ENCODE peak calls at places on chromosome 20, in ten cellular contexts. V, Q, X, C, T, F, L, O, Z and U are unnamed samples.

GRCh38 chr20:25009218-25010145 is 16.9 kb upstream of the APMAP start:
- DNase-seq in X (no peak), T (no peak), O (peak; percentile 4), C (no peak), L (no peak), Z (peak; percentile 52), F (no peak), V (no peak), Q (no peak), U (peak; percentile 5)

GRCh38 chr20:48617481-48617880 is 210.3 kb downstream of the PREX1 start:
- DNase-seq in V (no peak), C (no peak), F (no peak), Q (no peak), X (no peak), T (no peak), O (no peak), Z (no peak), L (no peak), U (no peak)

GRCh38 chr20:59564943-59565342 is 39.4 kb upstream of the PHACTR3 start:
- DNase-seq in T (no peak), C (no peak), X (no peak), V (no peak), Z (no peak), O (no peak), F (no peak), L (no peak), Q (no peak), U (no peak)

GRCh38 chr20:44395183-44395962 is 39.9 kb downstream of the HNF4A start:
- DNase-seq in O (no peak), V (no peak), Q (no peak), L (no peak), X (peak; percentile 65), T (no peak), F (no peak), C (no peak), Z (no peak), U (no peak)

GRCh38 chr20:40536866-40537265 is 152.2 kb downstream of the MAFB start:
- DNase-seq in T (no peak), X (no peak), O (no peak), C (no peak), F (no peak), Z (no peak), Q (no peak), V (no peak), L (no peak), U (no peak)

GRCh38 chr20:58633161-58634035 is 17.7 kb upstream of the STX16 start:
- DNase-seq in X (no peak), O (no peak), L (no peak), V (no peak), Q (no peak), F (no peak), T (no peak), Z (no peak), C (no peak), U (no peak)

GRCh38 chr20:58911309-58911708 is 58.8 kb downstream of the GNAS start:
- DNase-seq in Q (no peak), Z (no peak), T (no peak), V (no peak), C (no peak), O (no peak), L (no peak), F (no peak), X (no peak), U (no peak)

GRCh38 chr20:64158346-64159285 is 5.6 kb upstream of the MYT1 start:
- DNase-seq in F (no peak), X (no peak), T (no peak), C (no peak), V (no peak), Z (no peak), Q (no peak), L (no peak), O (no peak), U (no peak)

DNA sequence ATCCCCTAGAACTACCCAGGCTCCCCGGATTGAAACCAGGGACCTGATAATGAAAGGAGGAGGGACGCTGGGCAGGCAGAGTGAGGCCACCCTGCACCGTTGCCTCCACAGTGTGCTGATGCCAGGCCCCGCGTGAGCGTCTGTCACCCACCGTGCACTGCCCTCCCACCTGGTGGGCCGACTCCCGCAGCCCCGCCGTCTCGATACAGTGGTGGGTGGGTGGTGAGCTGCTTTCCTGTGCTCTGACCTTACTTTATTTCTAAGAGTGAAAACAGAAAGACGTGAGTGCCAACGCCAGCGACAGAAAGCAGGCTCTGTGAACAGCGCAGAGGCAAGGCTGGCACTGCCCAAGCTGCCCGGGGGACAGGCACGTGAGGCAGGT is 67.7 kb upstream of the SLCO4A1 start:
- DNase-seq in O (no peak), X (no peak), V (no peak), C (no peak), Z (no peak), F (no peak), T (no peak), Q (no peak), L (no peak), U (no peak)
- H3K4me1 ChIP-seq in O (no peaks in the 10 kb centered on the region), X (no peaks in the 10 kb centered on the region), V (no peaks in the 10 kb centered on the region), C (no peaks in the 10 kb centered on the region), Z (no peaks in the 10 kb centered on the region), F (no peaks in the 10 kb centered on the region), T (no peaks in the 10 kb centered on the region), Q (no peaks in the 10 kb centered on the region), L (peaks cover 11% of the 10 kb centered on the region), U (no peaks in the 10 kb centered on the region)

GRCh38 chr20:3172933-3173581 is at the start of gene LZTS3:
- DNase-seq in L (peak; percentile 71), Z (peak; percentile 81), T (peak; percentile 39), Q (peak; percentile 81), V (no peak), C (peak; percentile 39), X (peak; percentile 63), F (peak; percentile 84), O (peak; percentile 75), U (peak; percentile 77)

GRCh38 chr20:3175270-3175669 is 1.9 kb upstream of the LZTS3 start:
- DNase-seq in L (no peak), Q (no peak), F (no peak), O (no peak), V (no peak), X (no peak), C (no peak), T (no peak), Z (no peak), U (no peak)

GRCh38 chr20:3173582-3174441 is 463 bp upstream of the LZTS3 start:
- DNase-seq in F (peak; percentile 92), Q (peak; percentile 91), T (peak; percentile 84), Z (peak; percentile 94), X (peak; percentile 85), O (peak; percentile 86), C (peak; percentile 63), V (no peak), L (peak; percentile 95), U (peak; percentile 93)

GRCh38 chr20:3172126-3172932 is 1.0 kb downstream of the LZTS3 start:
- DNase-seq in V (no peak), Q (no peak), F (no peak), T (no peak), X (no peak), L (no peak), Z (no peak), C (no peak), O (no peak), U (no peak)

DNA sequence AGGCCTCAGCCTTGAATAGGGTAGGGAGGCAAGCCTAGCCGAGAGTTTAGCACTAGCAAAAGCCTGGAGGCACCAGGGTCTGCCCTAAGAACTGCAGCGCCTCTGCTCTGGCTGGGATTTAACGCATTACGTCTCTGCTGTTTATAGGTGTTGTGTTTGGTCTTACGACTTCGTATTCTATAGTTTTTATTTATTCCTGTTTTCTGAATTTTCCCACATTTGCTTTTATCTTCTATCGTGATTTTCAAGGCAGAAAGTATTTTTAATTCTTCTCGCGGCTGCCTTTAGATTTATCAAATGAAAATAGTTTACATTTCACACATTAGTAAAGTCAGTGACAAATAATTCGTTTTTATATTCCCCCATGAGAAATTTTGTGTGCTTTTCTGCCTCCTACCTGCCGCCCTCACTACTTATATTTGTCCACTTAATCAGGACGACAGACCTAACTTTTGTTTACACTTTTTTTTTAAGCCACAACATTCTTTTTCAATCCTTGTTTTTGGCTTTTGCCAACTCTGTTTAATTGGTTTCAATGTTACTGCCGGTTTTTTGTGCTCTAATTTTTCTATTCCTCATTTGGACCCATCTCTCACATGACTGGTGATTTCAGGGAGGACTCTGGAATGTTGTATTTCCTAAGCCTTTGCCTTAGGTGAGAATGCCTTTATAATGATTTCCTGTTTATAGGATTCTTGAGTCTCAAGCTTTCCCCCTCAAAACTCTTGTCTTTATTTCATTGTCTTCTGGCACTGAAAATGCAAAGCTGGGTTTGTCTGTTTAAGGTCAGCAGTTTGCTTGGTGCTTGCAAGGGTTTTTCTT is 1.3 kb upstream of the LZTS3 start:
- DNase-seq in V (no peak), L (no peak), Z (no peak), T (no peak), C (peak; percentile 11), F (no peak), X (no peak), Q (no peak), O (no peak), U (no peak)
- TF ChIP-seq POLR2A in V (no peak), L (no peak), Z (no peak), T (no peak), C (no peak), F (no peak), X (no peak), Q (no peak), O (no peak), U (no peak)

GRCh38 chr20:57476641-57477461 is 48.1 kb downstream of the CTCFL start:
- DNase-seq in F (no peak), V (no peak), O (no peak), T (no peak), Z (no peak), L (no peak), Q (no peak), X (no peak), C (no peak), U (no peak)

GRCh38 chr20:57474816-57475215 is 50.1 kb downstream of the CTCFL start:
- DNase-seq in F (no peak), T (no peak), Q (no peak), Z (no peak), C (no peak), V (no peak), O (no peak), L (no peak), X (no peak), U (no peak)

GRCh38 chr20:57475388-57476072 is 49.4 kb downstream of the CTCFL start:
- DNase-seq in X (no peak), L (no peak), C (no peak), Z (no peak), V (no peak), O (no peak), T (no peak), Q (no peak), F (no peak), U (no peak)

GRCh38 chr20:57474191-57474590 is 50.7 kb downstream of the CTCFL start:
- DNase-seq in V (no peak), X (no peak), C (no peak), F (no peak), Q (no peak), L (no peak), O (no peak), Z (no peak), T (no peak), U (no peak)

GRCh38 chr20:57476073-57476526 is 48.8 kb downstream of the CTCFL start:
- DNase-seq in Z (no peak), L (no peak), F (no peak), C (no peak), T (no peak), O (no peak), V (no peak), X (no peak), Q (no peak), U (no peak)
- H3K4me1 ChIP-seq in Z (peaks cover 43% of the 10 kb centered on the region), L (peaks cover 44% of the 10 kb centered on the region), F (no peaks in the 10 kb centered on the region), C (no peaks in the 10 kb centered on the region), T (no peaks in the 10 kb centered on the region), O (peaks cover 14% of the 10 kb centered on the region), V (peaks cover 3% of the 10 kb centered on the region), X (no peaks in the 10 kb centered on the region), Q (no peaks in the 10 kb centered on the region), U (peaks cover 6% of the 10 kb centered on the region)

GRCh38 chr20:46363874-46364669 is 42.3 kb downstream of the ELMO2 start:
- DNase-seq in T (peak; percentile 83), Z (peak; percentile 90), X (peak; percentile 96), Q (peak; percentile 88), C (peak; percentile 91), L (peak; percentile 87), O (peak; percentile 83), F (peak; percentile 88), V (peak; percentile 18), U (peak; percentile 90)
- TF ChIP-seq POLR2A in T (peak; percentile 81), Z (peak; percentile 89), X (peak; percentile 93), Q (peak; percentile 45), C (peak; percentile 94), L (peak; percentile 35), O (peak; percentile 88), F (peak; percentile 70), V (no peak), U (peak; percentile 91)